ENCODE peak calls at places on chromosomes 4 and X, in ten cellular contexts. F is adrenal gland, V is NCI-H2107, M is activated gamma-delta T cell treated with Interleukin-2 at 50 U/mL for 16 hours, J is neural progenitor cell, N is T-helper 17 cell, Y is NCI-H460, H is mammary epithelial cell, E is NCI-H2171 treated with DMSO at 0.1 percent for 48 hours, R is NCI-H1930. U is an unnamed sample.

GRCh38 chrX:124791492-124792095 is 445.2 kb downstream of the SH2D1A start:
- DNase-seq in H (no peak), Y (no peak), F (no peak), N (no peak), M (no peak), E (no peak), J (no peak), V (no peak), R (no peak), U (no peak)

GRCh38 chrX:71653344-71653743 is 14.0 kb upstream of the LOC101059915 start:
- DNase-seq in J (no peak), R (no peak), M (no peak), H (no peak), N (no peak), Y (no peak), F (no peak), V (no peak), E (no peak), U (no peak)

GRCh38 chr4:158350161-158350560 is 139.9 kb downstream of the TMEM144 start:
- DNase-seq in E (no peak), F (no peak), M (no peak), Y (no peak), N (no peak), H (no peak), R (no peak), J (no peak), V (no peak), U (no peak)

GRCh38 chr4:183333983-183334382 is 11.8 kb upstream of the CLDN24 start:
- DNase-seq in E (no peak), H (peak), J (no peak), Y (peak), N (no peak), V (no peak), R (no peak), M (no peak), F (no peak), U (no peak)

GRCh38 chrX:72274526-72274925 is 2.5 kb downstream of the RPS4X start:
- DNase-seq in M (no peak), J (no peak), H (no peak), V (no peak), F (no peak), Y (no peak), E (no peak), R (no peak), N (no peak), U (no peak)

GRCh38 chr4:16598241-16599224 is 299.9 kb downstream of the LDB2 start:
- DNase-seq in N (no peak), Y (no peak), V (no peak), E (no peak), R (no peak), H (no peak), J (no peak), F (no peak), M (no peak), U (no peak)

GRCh38 chrX:46755656-46756055 is 3.3 kb downstream of the SLC9A7 start:
- DNase-seq in M (no peak), F (no peak), R (no peak), N (no peak), J (no peak), V (no peak), Y (no peak), E (no peak), H (no peak), U (no peak)

GRCh38 chr4:109302366-109303140 is at the start of gene COL25A1:
- DNase-seq in N (no peak), R (peak), E (no peak), M (peak), H (no peak), J (peak), Y (peak), F (peak), V (no peak), U (no peak)

GRCh38 chrX:38225093-38225492 is 4.4 kb upstream of the SRPX start:
- DNase-seq in F (no peak), V (no peak), E (no peak), H (no peak), Y (no peak), R (no peak), J (no peak), N (no peak), M (no peak), U (no peak)

GRCh38 chr4:47642985-47643745 is 158.1 kb downstream of the ATP10D start:
- DNase-seq in Y (no peak), E (peak), J (peak), F (no peak), M (no peak), R (no peak), H (no peak), N (no peak), V (no peak), U (no peak)

GRCh38 chr4:177546745-177547144 is 104.5 kb upstream of the AGA start:
- DNase-seq in N (no peak), M (no peak), E (no peak), V (no peak), F (no peak), J (no peak), R (no peak), H (peak), Y (no peak), U (no peak)

GRCh38 chr4:55154933-55155332 is 29.5 kb upstream of the KDR start:
- DNase-seq in N (no peak), M (no peak), F (no peak), V (no peak), E (no peak), H (no peak), J (no peak), R (no peak), Y (no peak), U (no peak)

GRCh38 chrX:15849555-15849954 is 5.1 kb downstream of the AP1S2 start:
- DNase-seq in J (peak), R (no peak), N (no peak), M (no peak), F (no peak), V (no peak), Y (no peak), E (no peak), H (peak), U (no peak)

GRCh38 chrX:43703211-43703791 is 47.2 kb downstream of the MAOA start:
- DNase-seq in N (no peak), Y (peak), V (no peak), J (no peak), R (no peak), F (peak), E (no peak), M (no peak), H (no peak), U (no peak)

GRCh38 chr4:13968723-13969122 is 341.2 kb upstream of the BOD1L1 start:
- DNase-seq in J (no peak), E (no peak), F (no peak), R (no peak), H (peak), V (no peak), M (no peak), N (no peak), Y (no peak), U (no peak)

GRCh38 chr4:29970626-29971025 is 749.5 kb upstream of the PCDH7 start:
- DNase-seq in H (no peak), F (no peak), E (no peak), V (no peak), R (no peak), Y (peak), J (peak), N (no peak), M (no peak), U (no peak)

GRCh38 chrX:123570011-123570590 is 162.8 kb downstream of the THOC2 start:
- DNase-seq in N (no peak), J (no peak), M (no peak), Y (no peak), F (no peak), V (no peak), R (no peak), H (peak), E (no peak), U (no peak)

GRCh38 chrX:19554786-19555185 is 39.5 kb upstream of the MAP3K15 start:
- DNase-seq in E (no peak), N (no peak), M (no peak), J (no peak), V (peak), H (peak), Y (no peak), R (no peak), F (no peak), U (no peak)